ENCODE peak calls at places on chromosome 9, in four cellular contexts. One of them, this sample, is unnamed. For H3K27me3 and H3K36me3, the result is how much of the 10 kb centered on the place peaks cover.

GRCh38 chr9:121558423-121558950 is 58.8 kb upstream of the GGTA1 start:
- DNase-seq in GM23248: no peak
- DNase-seq in CD4-positive, CD25-positive, alpha-beta regulatory T cell: no peak
- DNase-seq in IMR-90: no peak
- DNase-seq in this sample: no peak

GRCh38 chr9:20838218-20838617 is 154.2 kb downstream of the FOCAD start:
- DNase-seq in GM23248: peak
- DNase-seq in CD4-positive, CD25-positive, alpha-beta regulatory T cell: no peak
- DNase-seq in IMR-90: peak
- DNase-seq in this sample: no peak

GRCh38 chr9:94139672-94140417 is 55.6 kb downstream of the PTPDC1 start:
- DNase-seq in GM23248: peak
- DNase-seq in CD4-positive, CD25-positive, alpha-beta regulatory T cell: no peak
- DNase-seq in IMR-90: peak
- DNase-seq in this sample: no peak

GRCh38 chr9:135563858-135564257 is 2.3 kb downstream of the PAEP start:
- DNase-seq in GM23248: no peak
- DNase-seq in CD4-positive, CD25-positive, alpha-beta regulatory T cell: no peak
- DNase-seq in IMR-90: no peak
- DNase-seq in this sample: no peak

GRCh38 chr9:88692837-88693236 is 157.9 kb downstream of the NXNL2 start:
- DNase-seq in GM23248: no peak
- DNase-seq in CD4-positive, CD25-positive, alpha-beta regulatory T cell: no peak
- DNase-seq in IMR-90: no peak
- DNase-seq in this sample: no peak

GRCh38 chr9:2439957-2440356 is 181.6 kb upstream of the VLDLR start:
- DNase-seq in GM23248: no peak
- DNase-seq in CD4-positive, CD25-positive, alpha-beta regulatory T cell: no peak
- DNase-seq in IMR-90: no peak
- DNase-seq in this sample: no peak

GRCh38 chr9:112069318-112070169 is 105.6 kb downstream of the SUSD1 start:
- DNase-seq in GM23248: peak
- DNase-seq in CD4-positive, CD25-positive, alpha-beta regulatory T cell: no peak
- DNase-seq in IMR-90: no peak
- DNase-seq in this sample: peak

GRCh38 chr9:128805661-128806060 is 12.6 kb upstream of the ENDOG start:
- DNase-seq in GM23248: no peak
- DNase-seq in CD4-positive, CD25-positive, alpha-beta regulatory T cell: no peak
- DNase-seq in IMR-90: no peak
- DNase-seq in this sample: no peak

GRCh38 chr9:1273859-1274258 is 223.7 kb downstream of the DMRT2 start:
- DNase-seq in GM23248: peak
- DNase-seq in CD4-positive, CD25-positive, alpha-beta regulatory T cell: no peak
- DNase-seq in IMR-90: no peak
- DNase-seq in this sample: no peak

GRCh38 chr9:72579190-72579589 is 57.8 kb downstream of the TMC1 start:
- DNase-seq in GM23248: peak
- DNase-seq in CD4-positive, CD25-positive, alpha-beta regulatory T cell: no peak
- DNase-seq in IMR-90: peak
- DNase-seq in this sample: peak

GRCh38 chr9:88775037-88775471 is 216.2 kb upstream of the S1PR3 start:
- DNase-seq in GM23248: peak
- DNase-seq in CD4-positive, CD25-positive, alpha-beta regulatory T cell: no peak
- DNase-seq in IMR-90: peak
- DNase-seq in this sample: no peak

GRCh38 chr9:71355884-71356283 is 234.5 kb upstream of the TRPM3 start:
- DNase-seq in GM23248: no peak
- DNase-seq in CD4-positive, CD25-positive, alpha-beta regulatory T cell: no peak
- DNase-seq in IMR-90: no peak
- DNase-seq in this sample: no peak

GRCh38 chr9:129839324-129840023 is 4.2 kb downstream of the USP20 start:
- DNase-seq in GM23248: peak
- DNase-seq in CD4-positive, CD25-positive, alpha-beta regulatory T cell: no peak
- DNase-seq in IMR-90: no peak
- DNase-seq in this sample: no peak

GRCh38 chr9:105168935-105169334 is 75.5 kb upstream of the SLC44A1 start:
- DNase-seq in GM23248: peak
- DNase-seq in CD4-positive, CD25-positive, alpha-beta regulatory T cell: no peak
- DNase-seq in IMR-90: peak
- DNase-seq in this sample: no peak

GRCh38 chr9:96688215-96688614 is 33.1 kb upstream of the PRXL2C start:
- DNase-seq in GM23248: no peak
- DNase-seq in CD4-positive, CD25-positive, alpha-beta regulatory T cell: no peak
- DNase-seq in IMR-90: no peak
- DNase-seq in this sample: no peak

GRCh38 chr9:71079451-71079850 is 42.0 kb downstream of the TRPM3 start:
- DNase-seq in GM23248: peak
- DNase-seq in CD4-positive, CD25-positive, alpha-beta regulatory T cell: no peak
- DNase-seq in IMR-90: peak
- DNase-seq in this sample: peak

GRCh38 chr9:136089697-136090045 is 5.4 kb downstream of the NACC2 start:
- DNase-seq in GM23248: peak
- DNase-seq in CD4-positive, CD25-positive, alpha-beta regulatory T cell: no peak
- DNase-seq in IMR-90: peak
- DNase-seq in this sample: no peak

GRCh38 chr9:128703616-128704355 is 1.5 kb downstream of the PKN3 start:
- DNase-seq in GM23248: no peak
- DNase-seq in CD4-positive, CD25-positive, alpha-beta regulatory T cell: no peak
- DNase-seq in IMR-90: no peak
- DNase-seq in this sample: peak

DNA sequence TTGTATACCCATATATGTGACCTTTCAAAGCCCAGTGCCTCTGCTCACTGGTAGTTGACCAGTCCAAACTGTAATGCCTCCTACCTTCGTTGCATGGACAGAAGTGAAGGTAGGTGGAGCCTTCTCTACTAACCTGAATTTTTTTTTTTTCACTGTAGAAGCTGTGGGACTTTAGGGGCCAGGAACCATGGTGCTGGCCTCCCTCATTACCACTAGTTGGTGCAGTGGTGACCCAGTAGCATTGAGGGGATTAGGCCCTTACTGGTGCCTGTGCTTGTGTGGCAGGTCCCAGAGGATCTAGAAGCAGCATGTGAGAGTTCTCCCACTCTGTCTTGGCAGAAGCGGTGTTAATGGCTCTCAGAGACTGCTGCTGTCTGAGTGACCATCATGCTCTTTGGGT is 2.3 kb downstream of the RALGPS1 start:
- DNase-seq in GM23248: no peak
- DNase-seq in CD4-positive, CD25-positive, alpha-beta regulatory T cell: no peak
- DNase-seq in IMR-90: no peak
- DNase-seq in this sample: no peak
- H3K4me3 ChIP-seq in GM23248: no peak
- H3K4me3 ChIP-seq in CD4-positive, CD25-positive, alpha-beta regulatory T cell: no peak
- H3K4me3 ChIP-seq in IMR-90: no peak
- H3K4me3 ChIP-seq in this sample: peak

GRCh38 chr9:124505006-124505900 is 1.9 kb downstream of the NR5A1 start:
- DNase-seq in GM23248: no peak
- DNase-seq in CD4-positive, CD25-positive, alpha-beta regulatory T cell: no peak
- DNase-seq in IMR-90: no peak
- DNase-seq in this sample: no peak

GRCh38 chr9:124505901-124506346 is 1.3 kb downstream of the NR5A1 start:
- DNase-seq in GM23248: no peak
- DNase-seq in CD4-positive, CD25-positive, alpha-beta regulatory T cell: no peak
- DNase-seq in IMR-90: no peak
- DNase-seq in this sample: no peak

GRCh38 chr9:124502711-124503702 is 4.2 kb downstream of the NR5A1 start:
- DNase-seq in GM23248: peak
- DNase-seq in CD4-positive, CD25-positive, alpha-beta regulatory T cell: no peak
- DNase-seq in IMR-90: no peak
- DNase-seq in this sample: no peak

GRCh38 chr9:124503713-124504529 is 3.3 kb downstream of the NR5A1 start:
- DNase-seq in GM23248: peak
- DNase-seq in CD4-positive, CD25-positive, alpha-beta regulatory T cell: no peak
- DNase-seq in IMR-90: no peak
- DNase-seq in this sample: no peak

DNA sequence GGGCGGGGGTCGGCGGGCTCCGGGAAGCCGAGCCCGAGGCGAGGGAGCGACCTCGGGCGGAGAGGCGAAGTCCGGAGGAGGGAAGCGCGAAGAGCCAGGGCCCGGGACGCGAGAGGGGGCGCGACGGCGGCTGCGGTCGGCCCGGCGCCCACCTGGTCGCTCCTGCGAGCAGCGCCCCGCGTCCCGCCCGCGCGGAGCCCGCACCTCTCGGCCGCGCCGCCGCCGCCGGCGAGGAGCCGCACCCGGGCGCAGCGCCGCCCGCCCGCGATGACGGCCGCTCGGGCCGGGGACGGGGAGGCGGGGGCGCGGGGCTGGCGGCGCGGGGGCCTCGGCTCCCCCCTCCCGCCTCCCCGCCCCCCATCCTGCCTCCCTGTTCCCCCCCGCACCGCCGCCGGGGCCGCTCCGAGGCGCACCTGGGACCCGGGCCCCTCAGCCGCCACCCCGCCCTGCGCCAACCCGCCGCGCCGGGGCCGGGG is 2.6 kb downstream of the NR5A1 start:
- DNase-seq in GM23248: no peak
- DNase-seq in CD4-positive, CD25-positive, alpha-beta regulatory T cell: no peak
- DNase-seq in IMR-90: no peak
- DNase-seq in this sample: no peak
- H3K27me3 ChIP-seq in GM23248: half or more
- H3K27me3 ChIP-seq in CD4-positive, CD25-positive, alpha-beta regulatory T cell: under half
- H3K27me3 ChIP-seq in IMR-90: half or more
- H3K27me3 ChIP-seq in this sample: under half

GRCh38 chr9:124881138-124881743 is 19.3 kb downstream of the ARPC5L start:
- DNase-seq in GM23248: no peak
- DNase-seq in CD4-positive, CD25-positive, alpha-beta regulatory T cell: no peak
- DNase-seq in IMR-90: no peak
- DNase-seq in this sample: no peak
- H3K36me3 ChIP-seq in GM23248: under half
- H3K36me3 ChIP-seq in CD4-positive, CD25-positive, alpha-beta regulatory T cell: half or more
- H3K36me3 ChIP-seq in IMR-90: half or more
- H3K36me3 ChIP-seq in this sample: under half

GRCh38 chr9:14029811-14030210 is 284.1 kb downstream of the NFIB start:
- DNase-seq in GM23248: peak
- DNase-seq in CD4-positive, CD25-positive, alpha-beta regulatory T cell: no peak
- DNase-seq in IMR-90: no peak
- DNase-seq in this sample: no peak

GRCh38 chr9:14031761-14032279 is 282.1 kb downstream of the NFIB start:
- DNase-seq in GM23248: no peak
- DNase-seq in CD4-positive, CD25-positive, alpha-beta regulatory T cell: no peak
- DNase-seq in IMR-90: no peak
- DNase-seq in this sample: no peak

GRCh38 chr9:14033067-14033466 is 280.9 kb downstream of the NFIB start:
- DNase-seq in GM23248: no peak
- DNase-seq in CD4-positive, CD25-positive, alpha-beta regulatory T cell: no peak
- DNase-seq in IMR-90: no peak
- DNase-seq in this sample: no peak

GRCh38 chr9:14031015-14031414 is 282.9 kb downstream of the NFIB start:
- DNase-seq in GM23248: peak
- DNase-seq in CD4-positive, CD25-positive, alpha-beta regulatory T cell: no peak
- DNase-seq in IMR-90: peak
- DNase-seq in this sample: no peak

GRCh38 chr9:14030350-14030823 is 283.6 kb downstream of the NFIB start:
- DNase-seq in GM23248: peak
- DNase-seq in CD4-positive, CD25-positive, alpha-beta regulatory T cell: no peak
- DNase-seq in IMR-90: peak
- DNase-seq in this sample: no peak
- H3K4me3 ChIP-seq in GM23248: peak
- H3K4me3 ChIP-seq in CD4-positive, CD25-positive, alpha-beta regulatory T cell: no peak
- H3K4me3 ChIP-seq in IMR-90: peak
- H3K4me3 ChIP-seq in this sample: no peak

DNA sequence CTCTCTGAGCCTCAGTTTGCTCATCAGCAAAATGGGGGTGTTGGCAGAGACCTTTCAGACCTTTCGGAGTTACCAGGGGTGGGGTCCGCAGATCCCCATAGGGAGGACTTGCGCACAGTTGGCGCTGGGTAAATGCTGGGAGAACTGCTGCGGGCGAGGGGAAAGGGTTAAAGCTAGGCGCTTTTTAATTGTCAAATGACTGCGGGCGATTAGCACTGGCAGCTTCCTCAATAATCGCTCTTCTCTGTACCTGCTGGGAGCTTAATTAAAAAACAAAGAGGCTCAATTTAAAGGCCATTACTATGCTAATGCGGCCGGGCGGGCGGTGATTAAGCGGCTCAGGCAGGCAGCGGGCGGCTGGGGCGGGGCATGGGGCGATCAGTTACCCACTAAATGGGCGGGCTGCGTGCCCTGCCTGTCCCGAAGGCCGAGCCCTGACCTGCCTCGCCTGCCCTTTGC is 63.0 kb downstream of the LMX1B start:
- DNase-seq in GM23248: no peak
- DNase-seq in CD4-positive, CD25-positive, alpha-beta regulatory T cell: no peak
- DNase-seq in IMR-90: no peak
- DNase-seq in this sample: no peak
- H3K27me3 ChIP-seq in GM23248: under half
- H3K27me3 ChIP-seq in CD4-positive, CD25-positive, alpha-beta regulatory T cell: under half
- H3K27me3 ChIP-seq in IMR-90: half or more
- H3K27me3 ChIP-seq in this sample: under half

GRCh38 chr9:37957664-37957953 is 53.7 kb upstream of the SLC25A51 start:
- DNase-seq in GM23248: no peak
- DNase-seq in CD4-positive, CD25-positive, alpha-beta regulatory T cell: no peak
- DNase-seq in IMR-90: no peak
- DNase-seq in this sample: no peak
- H3K36me3 ChIP-seq in GM23248: under half
- H3K36me3 ChIP-seq in CD4-positive, CD25-positive, alpha-beta regulatory T cell: under half
- H3K36me3 ChIP-seq in IMR-90: under half
- H3K36me3 ChIP-seq in this sample: under half

GRCh38 chr9:81430727-81431126 is 258.6 kb downstream of the TLE1 start:
- DNase-seq in GM23248: peak
- DNase-seq in CD4-positive, CD25-positive, alpha-beta regulatory T cell: no peak
- DNase-seq in IMR-90: peak
- DNase-seq in this sample: no peak
- H3K4me3 ChIP-seq in GM23248: no peak
- H3K4me3 ChIP-seq in CD4-positive, CD25-positive, alpha-beta regulatory T cell: no peak
- H3K4me3 ChIP-seq in IMR-90: no peak
- H3K4me3 ChIP-seq in this sample: no peak

This sample was measured in small intestine.